ENCODE peak calls at places on chromosomes 7 and 10, in five cellular contexts. S, K, T, O and H are unnamed samples.

GRCh38 chr10:44234471-44234850 is 150.4 kb downstream of the CXCL12 start:
- DNase-seq in S (no peak), K (no peak), T (no peak), O (no peak), H (no peak)

GRCh38 chr10:124221356-124222297 is 128.2 kb upstream of the CHST15 start:
- DNase-seq in S (no peak), K (no peak), T (no peak), O (peak; percentile 49), H (no peak)

GRCh38 chr10:17523917-17524316 is 69.5 kb upstream of the ST8SIA6 start:
- DNase-seq in S (no peak), K (no peak), T (no peak), O (peak; percentile 66), H (peak; percentile 41)

GRCh38 chr10:58585425-58585824 is 72.8 kb downstream of the BICC1 start:
- DNase-seq in S (no peak), K (no peak), T (no peak), O (no peak), H (no peak)

GRCh38 chr7:750111-750905 is 23.2 kb upstream of the PRKAR1B start:
- DNase-seq in S (no peak), K (no peak), T (no peak), O (no peak), H (peak; percentile 14)

GRCh38 chr10:11020026-11020820 is 2.6 kb downstream of the CELF2 start:
- DNase-seq in S (no peak), K (no peak), T (no peak), O (no peak), H (no peak)

GRCh38 chr7:132355048-132355447 is 221.2 kb downstream of the PLXNA4 start:
- DNase-seq in S (no peak), K (no peak), T (no peak), O (no peak), H (no peak)

GRCh38 chr10:88728107-88728763 is 22.2 kb downstream of the LIPK start:
- DNase-seq in S (no peak), K (no peak), T (peak; percentile 54), O (peak; percentile 11), H (no peak)

GRCh38 chr10:34235164-34235832 is 579.8 kb downstream of the PARD3 start:
- DNase-seq in S (no peak), K (no peak), T (no peak), O (no peak), H (no peak)

GRCh38 chr10:52621635-52622079 is 150.9 kb downstream of the MBL2 start:
- DNase-seq in S (no peak), K (no peak), T (no peak), O (no peak), H (no peak)

GRCh38 chr10:30207485-30208052 is 141.5 kb downstream of the MTPAP start:
- DNase-seq in S (no peak), K (no peak), T (no peak), O (no peak), H (no peak)

GRCh38 chr10:23217471-23217870 is 25.4 kb downstream of the PTF1A start:
- DNase-seq in S (no peak), K (no peak), T (no peak), O (no peak), H (no peak)

GRCh38 chr10:343231-344215 is 208.3 kb downstream of the ZMYND11 start:
- DNase-seq in S (no peak), K (no peak), T (no peak), O (no peak), H (no peak)

GRCh38 chr7:106285801-106286492 is 1.2 kb upstream of the NAMPT start:
- DNase-seq in S (no peak), K (no peak), T (no peak), O (no peak), H (peak; percentile 25)

GRCh38 chr7:19610194-19610943 is 98.5 kb downstream of the POLR1F start:
- DNase-seq in S (no peak), K (no peak), T (no peak), O (no peak), H (no peak)

GRCh38 chr10:5975641-5976473 is 1.5 kb downstream of the IL15RA start:
- DNase-seq in S (peak; percentile 15), K (no peak), T (no peak), O (peak; percentile 66), H (no peak)

GRCh38 chr7:14800664-14801063 is 101.9 kb downstream of the DGKB start:
- DNase-seq in S (no peak), K (no peak), T (no peak), O (no peak), H (no peak)

GRCh38 chr7:1537631-1538412 is 7.3 kb downstream of the MAFK start:
- DNase-seq in S (peak; percentile 57), K (peak; percentile 95), T (no peak), O (peak; percentile 75), H (peak; percentile 80)

GRCh38 chr7:99407849-99408346 is 499 bp downstream of the PDAP1 start:
- DNase-seq in S (peak; percentile 41), K (peak; percentile 45), T (no peak), O (peak; percentile 50), H (peak; percentile 43)

GRCh38 chr10:101292194-101293006 is 61.6 kb upstream of the BTRC start:
- DNase-seq in S (peak; percentile 6), K (peak; percentile 29), T (no peak), O (no peak), H (no peak)

GRCh38 chr10:98213740-98214139 is 54.3 kb downstream of the LOXL4 start:
- DNase-seq in S (no peak), K (no peak), T (no peak), O (no peak), H (no peak)

GRCh38 chr7:101804642-101805401 is 12.6 kb upstream of the CUX1 start:
- DNase-seq in S (peak; percentile 35), K (no peak), T (peak; percentile 59), O (peak; percentile 34), H (no peak)

DNA sequence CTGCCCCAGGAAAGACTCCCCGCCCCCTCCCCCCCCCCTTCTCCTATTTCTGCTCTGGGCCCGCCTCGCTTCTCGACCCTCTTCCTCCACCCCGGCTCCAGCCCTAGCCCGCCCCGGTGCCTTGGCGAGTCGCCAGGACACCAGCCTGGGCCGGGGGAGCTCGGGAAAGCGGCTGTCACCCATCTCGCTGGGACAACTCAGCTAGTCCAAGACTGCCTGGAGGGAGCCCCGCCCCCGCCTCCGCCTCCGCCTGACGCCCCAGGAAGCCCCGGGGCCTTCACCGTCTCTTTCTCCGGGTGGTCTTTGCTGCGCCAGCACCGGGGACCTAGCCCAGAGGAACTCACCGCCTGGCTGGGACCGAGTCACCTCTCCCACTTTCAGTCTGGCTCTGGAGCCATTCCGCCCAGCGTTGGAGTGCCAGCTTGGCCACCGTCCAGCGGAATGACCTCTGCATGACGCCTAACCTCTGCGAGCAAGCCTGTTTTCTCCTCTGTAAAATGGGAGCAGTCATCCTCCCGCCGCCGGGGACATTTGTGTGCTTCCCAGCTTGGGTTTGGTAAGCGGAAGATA is 1.1 kb upstream of the ZCCHC24 start:
- DNase-seq in S (peak; percentile 88), K (peak; percentile 81), T (no peak), O (peak; percentile 58), H (peak; percentile 76)
- H3K4me3 ChIP-seq in S (peak overlapping the region; percentile 11), K (peak overlapping the region; percentile 98), T (peak overlapping the region; percentile 58), O (peak overlapping the region; percentile 66), H (no peak overlapping the region)

DNA sequence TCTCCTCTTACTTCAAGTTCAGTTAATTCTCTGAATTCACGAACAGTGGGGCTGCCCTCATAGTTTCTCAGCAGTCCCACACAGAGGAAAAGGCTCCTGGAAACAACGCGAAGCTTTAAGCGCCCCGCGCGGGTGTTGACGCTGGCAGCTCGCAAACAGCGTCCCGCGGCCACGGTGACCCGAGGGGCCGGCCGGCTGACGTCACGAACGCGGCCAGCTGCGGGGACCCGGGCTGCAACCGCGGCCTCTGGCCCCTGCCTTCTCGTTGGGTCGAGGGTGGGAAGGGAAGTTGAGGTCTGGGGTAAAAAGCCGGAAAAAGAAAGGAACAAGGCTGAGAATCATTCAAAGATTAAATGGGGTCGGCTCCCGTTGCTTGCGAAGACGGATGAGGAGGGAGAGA is 7.2 kb upstream of the FEZF1 start:
- DNase-seq in S (no peak), K (no peak), T (no peak), O (no peak), H (no peak)
- H3K4me1 ChIP-seq in S (peaks cover 21% of the 10 kb centered on the region), K (peaks cover 7% of the 10 kb centered on the region), T (no peaks in the 10 kb centered on the region), O (peaks cover 31% of the 10 kb centered on the region), H (peaks cover 11% of the 10 kb centered on the region)

GRCh38 chr7:80611353-80611752 is 27.1 kb upstream of the CD36 start:
- DNase-seq in S (no peak), K (no peak), T (no peak), O (no peak), H (no peak)

GRCh38 chr7:80611779-80612178 is 26.7 kb upstream of the CD36 start:
- DNase-seq in S (peak; percentile 78), K (peak; percentile 69), T (peak; percentile 21), O (no peak), H (no peak)

GRCh38 chr7:80613519-80613918 is 24.9 kb upstream of the CD36 start:
- DNase-seq in S (no peak), K (no peak), T (no peak), O (no peak), H (no peak)

GRCh38 chr7:80618105-80618504 is 20.3 kb upstream of the CD36 start:
- DNase-seq in S (no peak), K (no peak), T (no peak), O (no peak), H (no peak)

GRCh38 chr7:80614911-80615310 is 23.5 kb upstream of the CD36 start:
- DNase-seq in S (no peak), K (no peak), T (no peak), O (no peak), H (no peak)
- H3K9me3 ChIP-seq in S (no peaks in the 10 kb centered on the region), K (peaks cover 9% of the 10 kb centered on the region), T (no peaks in the 10 kb centered on the region), O (no peaks in the 10 kb centered on the region), H (peaks cover 3% of the 10 kb centered on the region)

GRCh38 chr10:49610015-49610734 is at the start of gene SLC18A3:
- DNase-seq in S (no peak), K (no peak), T (no peak), O (no peak), H (no peak)
- H3K4me3 ChIP-seq in S (no peak within 1 kb of the TSS), K (peak within 1 kb of the TSS; percentile 18), T (no peak within 1 kb of the TSS), O (no peak within 1 kb of the TSS), H (no peak within 1 kb of the TSS)

GRCh38 chr10:102596506-102596971 is 47.7 kb upstream of the TRIM8 start:
- DNase-seq in S (peak; percentile 60), K (peak; percentile 48), T (peak; percentile 57), O (peak; percentile 62), H (peak; percentile 74)
- H3K4me1 ChIP-seq in S (peaks cover 51% of the 10 kb centered on the region), K (peaks cover 49% of the 10 kb centered on the region), T (peaks cover 7% of the 10 kb centered on the region), O (peaks cover 40% of the 10 kb centered on the region), H (peaks cover 4% of the 10 kb centered on the region)